ENCODE peak calls at places on chromosomes 4 and X, in nine cellular contexts. S is osteocyte; E is COR-L47; J is mesendoderm; T is SW480; Y is effector CD8-positive, alpha-beta T cell; P is bronchial epithelial cell; F is EH; W is amygdala. X is an unnamed sample.
A peak's percentile ranks its signal among the peaks of the same experiment; 100 is the strongest.

GRCh38 chr4:159117968-159118367 is 15.1 kb downstream of the RAPGEF2 start:
- DNase-seq in S (no peak), E (no peak), J (no peak), T (no peak), Y (no peak), P (peak; percentile 42), F (no peak), W (no peak), X (no peak)

GRCh38 chr4:2785613-2786012 is 7.3 kb upstream of the SH3BP2 start:
- DNase-seq in S (no peak), E (no peak), J (no peak), T (no peak), Y (no peak), P (peak; percentile 29), F (peak; percentile 34), W (no peak), X (no peak)

GRCh38 chrX:20527458-20528099 is 260.9 kb upstream of the RPS6KA3 start:
- DNase-seq in S (no peak), E (peak; percentile 33), J (no peak), T (peak; percentile 65), Y (no peak), P (no peak), F (peak; percentile 32), W (no peak), X (no peak)

GRCh38 chr4:137063961-137064360 is 468.3 kb downstream of the PCDH18 start:
- DNase-seq in S (no peak), E (no peak), J (no peak), T (no peak), Y (no peak), P (no peak), F (no peak), W (no peak), X (no peak)

GRCh38 chr4:30837131-30837539 is 117.0 kb downstream of the PCDH7 start:
- DNase-seq in S (no peak), E (no peak), J (peak; percentile 92), T (no peak), Y (no peak), P (no peak), F (peak; percentile 34), W (no peak), X (no peak)

GRCh38 chr4:169253087-169253675 is 17.6 kb downstream of the SH3RF1 start:
- DNase-seq in S (no peak), E (no peak), J (no peak), T (peak; percentile 26), Y (no peak), P (no peak), F (peak; percentile 43), W (no peak), X (no peak)

GRCh38 chrX:55710701-55711100 is 6.8 kb upstream of the RRAGB start:
- DNase-seq in S (no peak), E (no peak), J (no peak), T (no peak), Y (no peak), P (peak; percentile 70), F (peak; percentile 86), W (no peak), X (no peak)

GRCh38 chr4:174284181-174284886 is 623 bp downstream of the CEP44 start:
- DNase-seq in S (no peak), E (no peak), J (peak; percentile 72), T (peak; percentile 66), Y (no peak), P (peak; percentile 83), F (peak; percentile 75), W (no peak), X (no peak)

GRCh38 chr4:143768007-143768591 is 67.6 kb upstream of the FREM3 start:
- DNase-seq in S (no peak), E (no peak), J (no peak), T (no peak), Y (no peak), P (no peak), F (peak; percentile 60), W (no peak), X (no peak)

GRCh38 chr4:3418029-3418762 is 23.6 kb upstream of the HGFAC start:
- DNase-seq in S (no peak), E (peak; percentile 34), J (peak; percentile 26), T (no peak), Y (no peak), P (no peak), F (no peak), W (no peak), X (no peak)

GRCh38 chr4:140802591-140802990 is 46.4 kb upstream of the TBC1D9 start:
- DNase-seq in S (no peak), E (no peak), J (no peak), T (no peak), Y (no peak), P (no peak), F (no peak), W (no peak), X (no peak)

GRCh38 chr4:88623097-88623496 is 30.8 kb downstream of the HERC3 start:
- DNase-seq in S (no peak), E (no peak), J (no peak), T (no peak), Y (no peak), P (peak; percentile 99), F (peak; percentile 96), W (no peak), X (no peak)

GRCh38 chrX:47226071-47226470 is 6.7 kb upstream of the USP11 start:
- DNase-seq in S (no peak), E (no peak), J (no peak), T (no peak), Y (no peak), P (no peak), F (no peak), W (no peak), X (no peak)

GRCh38 chrX:39869846-39870601 is 227.7 kb downstream of the BCOR start:
- DNase-seq in S (no peak), E (no peak), J (no peak), T (peak; percentile 81), Y (peak; percentile 1), P (peak; percentile 79), F (peak; percentile 59), W (no peak), X (peak; percentile 76)

GRCh38 chr4:108118505-108118904 is 50.2 kb downstream of the LEF1 start:
- DNase-seq in S (no peak), E (peak; percentile 65), J (peak; percentile 44), T (peak; percentile 77), Y (no peak), P (peak; percentile 75), F (no peak), W (no peak), X (peak; percentile 57)

GRCh38 chr4:76948441-76949292 is 885 bp upstream of the SEPTIN11 start:
- DNase-seq in S (peak; percentile 89), E (peak; percentile 42), J (peak; percentile 95), T (peak; percentile 80), Y (peak; percentile 55), P (peak; percentile 58), F (peak; percentile 89), W (peak; percentile 69), X (peak; percentile 67)

GRCh38 chrX:43456056-43456455 is 200.0 kb upstream of the MAOA start:
- DNase-seq in S (no peak), E (no peak), J (no peak), T (no peak), Y (no peak), P (no peak), F (no peak), W (no peak), X (no peak)

GRCh38 chrX:70998402-70999027 is 67.6 kb upstream of the SLC7A3 start:
- DNase-seq in S (no peak), E (peak; percentile 2), J (peak; percentile 62), T (peak; percentile 18), Y (peak; percentile 0), P (peak; percentile 88), F (peak; percentile 51), W (no peak), X (no peak)

GRCh38 chrX:150198776-150199175 is 164.3 kb upstream of the MAMLD1 start:
- DNase-seq in S (no peak), E (no peak), J (no peak), T (no peak), Y (no peak), P (no peak), F (peak; percentile 72), W (no peak), X (no peak)

GRCh38 chr4:40842318-40842717 is 92.6 kb downstream of the NSUN7 start:
- DNase-seq in S (no peak), E (peak; percentile 67), J (no peak), T (no peak), Y (no peak), P (no peak), F (peak; percentile 65), W (peak; percentile 13), X (no peak)

GRCh38 chr4:9889306-9889705 is 107.9 kb downstream of the DRD5 start:
- DNase-seq in S (no peak), E (no peak), J (no peak), T (no peak), Y (no peak), P (no peak), F (no peak), W (no peak), X (no peak)

X was measured in T-helper 22 cell.